ENCODE peak calls at places on chromosome 9, in nine cellular contexts. C is stimulated activated naive CD4-positive, alpha-beta T cell; D is germinal center; R is tibial artery; X is cardiac muscle cell; Y is H54; F is iPS-NIHi11; M is progenitor cell of endocrine pancreas; Z is NCI-H524 treated with DMSO at 0.1 percent for 48 hours. U is an unnamed sample.

GRCh38 chr9:80842976-80843506 is 846.3 kb downstream of the TLE1 start:
- DNase-seq in X (no peak), F (no peak), Z (no peak), Y (no peak), D (no peak), R (no peak), C (no peak), M (no peak), U (no peak)

GRCh38 chr9:129667378-129667777 is 1.9 kb downstream of the PRRX2 start:
- DNase-seq in M (no peak), C (no peak), Z (no peak), D (no peak), Y (no peak), R (no peak), X (no peak), F (no peak), U (no peak)

GRCh38 chr9:91824591-91825339 is 125.3 kb downstream of the ROR2 start:
- DNase-seq in M (no peak), F (no peak), D (no peak), Y (no peak), Z (no peak), X (no peak), R (peak), C (no peak), U (no peak)

GRCh38 chr9:93479726-93480125 is 26.3 kb upstream of the FAM120AOS start:
- DNase-seq in Z (no peak), D (no peak), R (no peak), C (no peak), M (no peak), X (no peak), F (no peak), Y (no peak), U (no peak)

GRCh38 chr9:105046907-105047651 is 119.1 kb upstream of the ABCA1 start:
- DNase-seq in Z (peak), R (no peak), C (no peak), M (no peak), X (no peak), D (no peak), F (no peak), Y (no peak), U (no peak)

GRCh38 chr9:2740616-2741015 is 23.3 kb downstream of the KCNV2 start:
- DNase-seq in M (no peak), R (no peak), Z (no peak), Y (no peak), C (no peak), X (no peak), F (no peak), D (no peak), U (no peak)

GRCh38 chr9:26341545-26341944 is 551.1 kb downstream of the CAAP1 start:
- DNase-seq in D (no peak), F (no peak), X (no peak), C (no peak), M (no peak), Z (no peak), Y (no peak), R (no peak), U (no peak)

GRCh38 chr9:3740690-3741419 is 215.1 kb upstream of the RFX3 start:
- DNase-seq in X (no peak), R (no peak), M (no peak), Z (no peak), F (no peak), C (no peak), D (no peak), Y (no peak), U (no peak)

GRCh38 chr9:133065070-133065388 is 3.2 kb downstream of the CEL start:
- DNase-seq in R (no peak), D (no peak), X (no peak), C (no peak), Y (no peak), Z (no peak), M (no peak), F (no peak), U (no peak)

GRCh38 chr9:127518091-127518856 is 67.0 kb downstream of the LRSAM1 start:
- DNase-seq in C (no peak), F (no peak), Z (no peak), X (no peak), R (no peak), Y (no peak), M (no peak), D (no peak), U (no peak)

GRCh38 chr9:76181020-76181641 is 213.1 kb downstream of the RFK start:
- DNase-seq in Z (no peak), Y (peak), X (no peak), M (no peak), D (no peak), C (no peak), R (no peak), F (no peak), U (no peak)

GRCh38 chr9:4099961-4100360 is 199.9 kb downstream of the GLIS3 start:
- DNase-seq in R (no peak), M (no peak), D (no peak), Y (no peak), C (no peak), X (no peak), Z (no peak), F (no peak), U (no peak)

GRCh38 chr9:72721086-72721485 is 199.7 kb downstream of the TMC1 start:
- DNase-seq in D (no peak), F (peak), Y (no peak), M (no peak), Z (no peak), R (no peak), X (no peak), C (no peak), U (no peak)

GRCh38 chr9:104557179-104557634 is 11.8 kb upstream of the OR13C8 start:
- DNase-seq in Y (no peak), F (no peak), X (no peak), R (no peak), Z (no peak), D (no peak), C (no peak), M (no peak), U (no peak)

GRCh38 chr9:127133739-127134167 is 11.3 kb upstream of the ANGPTL2 start:
- DNase-seq in Y (peak), X (peak), M (no peak), R (peak), C (no peak), Z (no peak), F (peak), D (no peak), U (no peak)

GRCh38 chr9:113427629-113428028 is 17.1 kb downstream of the C9orf43 start:
- DNase-seq in D (no peak), X (no peak), Y (no peak), F (no peak), R (no peak), Z (no peak), C (no peak), M (no peak), U (no peak)

GRCh38 chr9:7760014-7760415 is 39.6 kb downstream of the DMAC1 start:
- DNase-seq in Z (no peak), X (no peak), R (peak), D (no peak), F (no peak), C (no peak), Y (no peak), M (no peak), U (no peak)

GRCh38 chr9:88197781-88198345 is 59.6 kb upstream of the SPATA31C2 start:
- DNase-seq in R (no peak), M (no peak), F (peak), C (no peak), Y (peak), D (no peak), Z (no peak), X (no peak), U (no peak)

GRCh38 chr9:133763272-133764183 is 25.4 kb upstream of the SARDH start:
- DNase-seq in M (no peak), R (peak), D (no peak), Z (no peak), F (no peak), C (no peak), Y (peak), X (no peak), U (no peak)

GRCh38 chr9:14080940-14081621 is 232.9 kb downstream of the NFIB start:
- DNase-seq in Z (no peak), F (no peak), X (no peak), M (no peak), C (no peak), D (no peak), Y (peak), R (no peak), U (no peak)

GRCh38 chr9:70079364-70080103 is 35.9 kb downstream of the MAMDC2 start:
- DNase-seq in F (no peak), X (no peak), M (no peak), D (no peak), R (no peak), Z (no peak), Y (no peak), C (no peak), U (no peak)

GRCh38 chr9:79104216-79104615 is 467.5 kb upstream of the TLE4 start:
- DNase-seq in F (no peak), Z (no peak), C (no peak), Y (no peak), M (no peak), D (no peak), X (no peak), R (no peak), U (no peak)

GRCh38 chr9:136255166-136255538 is 9.5 kb upstream of the QSOX2 start:
- DNase-seq in Y (peak), Z (no peak), R (no peak), M (no peak), F (no peak), C (no peak), X (no peak), D (no peak), U (no peak)

GRCh38 chr9:27426717-27427645 is 97.1 kb upstream of the IFNK start:
- DNase-seq in C (no peak), X (peak), D (no peak), F (peak), M (no peak), Y (peak), Z (no peak), R (no peak), U (no peak)